ENCODE peak calls at places on chromosomes 5 and 9, in four cellular contexts. X is GM12878, T is K562, Q is HepG2. K is an unnamed sample.

GRCh38 chr9:119451426-119451825 is 82.2 kb upstream of the BRINP1 start:
- DNase-seq in X (no peak), T (no peak), Q (no peak), K (no peak)

GRCh38 chr5:81778642-81779041 is 27.7 kb upstream of the SSBP2 start:
- DNase-seq in X (no peak), T (no peak), Q (no peak), K (no peak)

GRCh38 chr5:98816574-98817222 is 43.2 kb downstream of the RGMB start:
- DNase-seq in X (no peak), T (no peak), Q (peak; percentile 10), K (no peak)

GRCh38 chr5:147481857-147482256 is 28.0 kb downstream of the DPYSL3 start:
- DNase-seq in X (peak; percentile 40), T (no peak), Q (no peak), K (no peak)

GRCh38 chr9:20618361-20618799 is 3.9 kb downstream of the MLLT3 start:
- DNase-seq in X (no peak), T (no peak), Q (peak; percentile 14), K (no peak)

GRCh38 chr5:140113180-140113698 is 670 bp upstream of the PURA start:
- DNase-seq in X (no peak), T (peak; percentile 61), Q (no peak), K (no peak)

GRCh38 chr9:115170674-115171073 is 52.7 kb upstream of the TNC start:
- DNase-seq in X (no peak), T (no peak), Q (no peak), K (no peak)

GRCh38 chr9:83034587-83034986 is 28.4 kb downstream of the RASEF start:
- DNase-seq in X (no peak), T (no peak), Q (no peak), K (no peak)

GRCh38 chr5:168109441-168109840 is 182.0 kb upstream of the WWC1 start:
- DNase-seq in X (no peak), T (no peak), Q (no peak), K (no peak)

GRCh38 chr5:19917588-19917987 is 70.4 kb downstream of the CDH18 start:
- DNase-seq in X (no peak), T (no peak), Q (no peak), K (no peak)

GRCh38 chr5:107781451-107781850 is 110.7 kb upstream of the EFNA5 start:
- DNase-seq in X (no peak), T (no peak), Q (no peak), K (no peak)

GRCh38 chr5:159061186-159061796 is 38.4 kb downstream of the EBF1 start:
- DNase-seq in X (no peak), T (peak; percentile 8), Q (no peak), K (peak; percentile 25)

GRCh38 chr9:124133752-124134151 is 122.2 kb downstream of the LHX2 start:
- DNase-seq in X (no peak), T (no peak), Q (peak; percentile 64), K (no peak)

GRCh38 chr9:129849901-129850300 is 14.6 kb downstream of the USP20 start:
- DNase-seq in X (no peak), T (no peak), Q (no peak), K (no peak)

GRCh38 chr9:90729351-90729750 is 72.3 kb upstream of the SYK start:
- DNase-seq in X (no peak), T (no peak), Q (no peak), K (no peak)

GRCh38 chr9:69097053-69097452 is 61.5 kb downstream of the FXN start:
- DNase-seq in X (no peak), T (no peak), Q (no peak), K (no peak)

GRCh38 chr5:113140837-113141661 is 164.5 kb downstream of the DCP2 start:
- DNase-seq in X (no peak), T (no peak), Q (no peak), K (no peak)

GRCh38 chr5:154753792-154754191 is 1.4 kb upstream of the LARP1 start:
- DNase-seq in X (no peak), T (no peak), Q (no peak), K (peak; percentile 33)

GRCh38 chr5:176860381-176860780 is 38.8 kb downstream of the HK3 start:
- DNase-seq in X (no peak), T (no peak), Q (no peak), K (no peak)

GRCh38 chr5:133714161-133714915 is 102.0 kb upstream of the FSTL4 start:
- DNase-seq in X (no peak), T (no peak), Q (no peak), K (no peak)

GRCh38 chr9:98999152-98999525 is 55.4 kb downstream of the COL15A1 start:
- DNase-seq in X (no peak), T (no peak), Q (no peak), K (no peak)

GRCh38 chr5:118723021-118723338 is 265.4 kb downstream of the DTWD2 start:
- DNase-seq in X (peak; percentile 69), T (no peak), Q (no peak), K (no peak)

GRCh38 chr5:36657563-36657995 is 51.2 kb downstream of the SLC1A3 start:
- DNase-seq in X (no peak), T (no peak), Q (peak; percentile 4), K (no peak)

GRCh38 chr9:20494035-20494434 is 128.3 kb downstream of the MLLT3 start:
- DNase-seq in X (no peak), T (no peak), Q (no peak), K (no peak)

GRCh38 chr5:56200856-56201638 is 32.1 kb downstream of the ANKRD55 start:
- DNase-seq in X (peak; percentile 90), T (peak; percentile 39), Q (peak; percentile 88), K (peak; percentile 65)

GRCh38 chr5:179187229-179187678 is 127.1 kb downstream of the ZNF354C start:
- DNase-seq in X (no peak), T (no peak), Q (peak; percentile 85), K (no peak)

GRCh38 chr5:156922207-156922792 is 40.7 kb downstream of the TIMD4 start:
- DNase-seq in X (peak; percentile 66), T (no peak), Q (no peak), K (no peak)

GRCh38 chr5:143322931-143323330 is 80.6 kb downstream of the NR3C1 start:
- DNase-seq in X (no peak), T (no peak), Q (no peak), K (no peak)

GRCh38 chr9:3475300-3476020 is 50.3 kb downstream of the RFX3 start:
- DNase-seq in X (peak; percentile 78), T (no peak), Q (peak; percentile 27), K (no peak)

GRCh38 chr5:145283101-145283500 is 552.0 kb downstream of the PRELID2 start:
- DNase-seq in X (no peak), T (no peak), Q (no peak), K (no peak)

GRCh38 chr5:60141119-60141518 is 247.6 kb upstream of the PDE4D start:
- DNase-seq in X (no peak), T (no peak), Q (no peak), K (no peak)

GRCh38 chr5:56457887-56458451 is 224.8 kb upstream of the ANKRD55 start:
- DNase-seq in X (no peak), T (no peak), Q (no peak), K (no peak)

GRCh38 chr5:154390096-154390495 is 55.7 kb upstream of the SAP30L start:
- DNase-seq in X (no peak), T (no peak), Q (no peak), K (no peak)

GRCh38 chr5:56327810-56328209 is 94.7 kb upstream of the ANKRD55 start:
- DNase-seq in X (peak; percentile 19), T (no peak), Q (no peak), K (no peak)

GRCh38 chr9:92360083-92360482 is 34.3 kb downstream of the CENPP start:
- DNase-seq in X (no peak), T (no peak), Q (no peak), K (no peak)

GRCh38 chr5:159890141-159890540 is 26.1 kb upstream of the ADRA1B start:
- DNase-seq in X (no peak), T (no peak), Q (no peak), K (no peak)

GRCh38 chr5:94268226-94268625 is 350.2 kb downstream of the KIAA0825 start:
- DNase-seq in X (no peak), T (no peak), Q (no peak), K (no peak)

DNA sequence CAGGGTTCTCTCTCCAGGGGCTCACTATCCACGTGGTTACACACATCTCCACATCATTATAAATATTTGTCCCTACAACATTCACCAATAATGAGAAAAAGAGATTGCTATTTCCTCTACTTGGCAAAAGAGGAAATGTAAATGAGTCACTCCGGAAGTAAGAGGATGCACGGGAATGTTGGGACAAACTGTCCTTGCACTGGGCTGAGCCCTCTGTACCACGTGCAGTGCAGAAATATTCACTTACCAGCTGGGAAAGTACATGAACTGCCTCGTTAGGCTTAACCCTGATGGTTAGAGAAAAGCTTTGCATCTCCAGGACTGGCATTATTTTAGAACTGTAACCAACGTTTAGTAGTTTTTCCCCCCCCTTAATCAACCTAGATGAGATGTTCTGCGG is 661.2 kb upstream of the KLF4 start:
- DNase-seq in X (no peak), T (no peak), Q (no peak), K (no peak)
- TF ChIP-seq TARDBP in X (no peak), T (no peak), Q (no peak), K (no peak)

GRCh38 chr5:137203011-137203632 is 296.0 kb downstream of the SPOCK1 start:
- DNase-seq in X (peak; percentile 47), T (no peak), Q (no peak), K (no peak)
- TF ChIP-seq TARDBP in X (no peak), T (no peak), Q (no peak), K (no peak)

DNA sequence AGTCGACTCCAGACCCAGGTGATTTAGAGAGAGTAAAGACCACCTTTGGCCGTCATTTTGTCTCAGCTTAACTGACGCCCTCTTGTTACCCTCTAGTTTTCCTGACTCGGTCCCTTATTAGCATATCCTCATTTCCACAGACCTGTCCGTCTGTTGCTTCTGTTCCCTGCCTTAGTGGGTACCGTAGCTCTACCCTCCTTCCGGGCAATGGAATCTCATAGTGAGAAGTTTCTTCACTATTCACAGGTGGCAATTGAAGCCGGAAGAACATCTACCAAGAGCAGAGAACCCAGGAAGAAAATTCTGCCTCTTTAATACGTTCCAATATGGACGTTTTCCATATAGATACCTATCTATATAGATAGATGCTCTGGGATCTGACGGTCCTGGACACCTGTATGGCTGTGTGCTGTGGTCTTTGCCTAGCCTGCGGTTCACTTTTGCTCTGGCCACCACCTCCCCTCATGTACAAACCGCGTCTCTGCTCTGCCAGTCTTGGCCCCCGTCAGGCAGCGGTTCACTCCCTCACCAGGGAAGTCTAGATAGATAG is 652 bp upstream of the TMEM161B start:
- DNase-seq in X (peak; percentile 12), T (peak; percentile 16), Q (peak; percentile 6), K (peak; percentile 10)
- TF ChIP-seq TARDBP in X (no peak), T (no peak), Q (no peak), K (no peak)

GRCh38 chr5:15013654-15014463 is 142.3 kb upstream of the ANKH start:
- DNase-seq in X (no peak), T (peak; percentile 49), Q (peak; percentile 75), K (peak; percentile 40)
- TF ChIP-seq TARDBP in X (no peak), T (no peak), Q (no peak), K (no peak)